ENCODE peak calls at places on chromosomes 16 and 17, in seven cellular contexts. D is uterus, A is HCT116, Z is tibial nerve, T is adrenal gland, F is testis, R is ovary. M is an unnamed sample. For H3K27me3 and H3K4me1, the result is how much of the 10 kb centered on the place peaks cover.

GRCh38 chr16:67407788-67408452 is 8.4 kb downstream of the ZDHHC1 start:
- DNase-seq in D (no peak), A (no peak), Z (no peak), T (no peak), F (no peak), R (no peak), M (no peak)

GRCh38 chr17:7382901-7383300 is 2.0 kb downstream of the TNK1 start:
- DNase-seq in D (no peak), A (no peak), Z (no peak), T (no peak), F (no peak), R (no peak), M (no peak)

GRCh38 chr17:46120078-46120477 is 73.2 kb downstream of the KANSL1 start:
- DNase-seq in D (no peak), A (no peak), Z (no peak), T (no peak), F (no peak), R (no peak), M (no peak)

GRCh38 chr17:33240397-33240796 is 52.7 kb downstream of the ASIC2 start:
- DNase-seq in D (no peak), A (no peak), Z (no peak), T (no peak), F (no peak), R (no peak), M (no peak)

GRCh38 chr17:56786989-56787482 is 46.7 kb downstream of the C17orf67 start:
- DNase-seq in D (peak), A (peak), Z (no peak), T (peak), F (no peak), R (no peak), M (peak)

GRCh38 chr17:40179923-40180659 is 2.8 kb downstream of the RAPGEFL1 start:
- DNase-seq in D (no peak), A (no peak), Z (no peak), T (peak), F (no peak), R (no peak), M (no peak)

GRCh38 chr17:55157165-55157564 is 107.6 kb upstream of the HLF start:
- DNase-seq in D (no peak), A (no peak), Z (no peak), T (peak), F (no peak), R (no peak), M (peak)

GRCh38 chr17:3026856-3027751 is 36.3 kb downstream of the OR1D5 start:
- DNase-seq in D (no peak), A (no peak), Z (no peak), T (no peak), F (no peak), R (no peak), M (no peak)

GRCh38 chr16:8736123-8736680 is 61.2 kb downstream of the TMEM186 start:
- DNase-seq in D (no peak), A (no peak), Z (no peak), T (no peak), F (no peak), R (no peak), M (no peak)

GRCh38 chr17:71846561-71846960 is 274.3 kb upstream of the SOX9 start:
- DNase-seq in D (no peak), A (no peak), Z (no peak), T (no peak), F (no peak), R (no peak), M (no peak)

GRCh38 chr17:78096093-78096492 is 32.5 kb downstream of the TMC6 start:
- DNase-seq in D (no peak), A (no peak), Z (no peak), T (no peak), F (no peak), R (no peak), M (no peak)

GRCh38 chr16:50185005-50185505 is 31.9 kb downstream of the TENT4B start:
- DNase-seq in D (no peak), A (no peak), Z (no peak), T (no peak), F (no peak), R (no peak), M (no peak)

GRCh38 chr16:68370921-68371651 is 60.3 kb downstream of the PRMT7 start:
- DNase-seq in D (no peak), A (no peak), Z (no peak), T (no peak), F (no peak), R (no peak), M (no peak)

GRCh38 chr16:87327798-87328495 is 10.8 kb upstream of the C16orf95 start:
- DNase-seq in D (no peak), A (no peak), Z (no peak), T (no peak), F (no peak), R (no peak), M (no peak)

GRCh38 chr16:7351572-7351971 is 18.9 kb downstream of the RBFOX1 start:
- DNase-seq in D (no peak), A (no peak), Z (no peak), T (no peak), F (no peak), R (no peak), M (no peak)

GRCh38 chr17:2023692-2024571 is 1.2 kb downstream of the RTN4RL1 start:
- DNase-seq in D (peak), A (peak), Z (peak), T (peak), F (peak), R (peak), M (peak)

DNA sequence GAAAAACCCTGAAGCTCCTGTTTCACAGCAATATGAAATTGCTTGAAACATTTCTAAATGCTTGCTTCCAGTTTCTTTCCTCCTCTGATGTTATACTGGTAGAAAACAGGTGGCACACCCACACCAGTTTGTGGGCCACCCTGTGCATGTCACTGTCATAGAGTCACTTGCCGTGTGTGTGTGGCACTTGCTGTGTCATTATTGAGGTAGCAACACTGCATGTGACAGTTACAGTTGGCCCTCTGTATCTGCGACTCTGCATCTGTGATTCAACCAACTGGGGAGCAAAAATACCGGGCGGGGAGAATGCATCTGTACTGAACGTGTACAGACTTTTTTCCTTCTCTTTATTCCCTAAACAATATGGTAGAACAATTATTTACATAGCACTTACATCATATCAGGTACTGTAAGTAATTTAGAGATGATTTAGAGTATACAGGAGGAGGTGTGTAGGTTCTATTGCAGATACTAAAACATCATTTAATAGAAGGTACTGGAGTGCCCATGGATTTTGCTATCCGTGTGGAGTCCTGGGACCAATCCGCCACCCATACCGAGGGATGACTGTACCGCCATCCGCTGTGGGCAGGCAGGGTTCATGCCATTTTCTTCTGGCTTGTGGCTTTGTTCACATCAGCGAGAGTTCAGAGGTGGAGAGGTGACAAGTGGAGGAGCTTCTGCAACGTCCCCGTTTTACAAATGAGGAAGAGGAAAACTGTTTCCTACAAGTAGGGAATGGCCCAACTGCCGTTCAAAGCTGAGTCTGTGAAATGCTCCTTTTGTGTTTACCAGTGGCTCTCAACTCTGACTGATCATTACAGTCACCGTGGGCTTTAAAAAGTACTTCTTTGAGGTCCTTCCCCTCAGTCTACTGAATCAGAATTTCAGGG is 373.7 kb downstream of the SNX29 start:
- DNase-seq in D (no peak), A (no peak), Z (no peak), T (no peak), F (no peak), R (no peak), M (no peak)
- H3K27me3 ChIP-seq in D (under half), A (under half), Z (under half), T (under half), F (under half), R (under half), M (under half)

GRCh38 chr17:42797067-42798007 is 1.2 kb downstream of the COA3 start:
- DNase-seq in D (no peak), A (no peak), Z (no peak), T (no peak), F (no peak), R (no peak), M (no peak)

GRCh38 chr17:42795465-42795864 is 3.0 kb downstream of the COA3 start:
- DNase-seq in D (no peak), A (no peak), Z (no peak), T (no peak), F (no peak), R (no peak), M (no peak)

GRCh38 chr17:42796066-42796758 is 2.3 kb downstream of the COA3 start:
- DNase-seq in D (no peak), A (no peak), Z (no peak), T (no peak), F (no peak), R (no peak), M (no peak)

GRCh38 chr17:42798011-42798382 is 507 bp downstream of the COA3 start:
- DNase-seq in D (no peak), A (no peak), Z (no peak), T (no peak), F (no peak), R (no peak), M (no peak)

GRCh38 chr17:42798383-42799380 is at the start of the genes CNTD1 and COA3:
- DNase-seq in D (peak), A (peak), Z (peak), T (peak), F (peak), R (peak), M (peak)
- TF ChIP-seq POLR2A in D (peak), A (no peak), Z (no peak), T (no peak), F (no peak), R (no peak), M (peak)

GRCh38 chr16:81634380-81635121 is 144.5 kb upstream of the PLCG2 start:
- DNase-seq in D (peak), A (no peak), Z (no peak), T (no peak), F (no peak), R (no peak), M (no peak)

GRCh38 chr16:81633680-81634379 is 145.3 kb upstream of the PLCG2 start:
- DNase-seq in D (no peak), A (no peak), Z (no peak), T (peak), F (no peak), R (no peak), M (no peak)

GRCh38 chr16:81637336-81638235 is 141.5 kb upstream of the PLCG2 start:
- DNase-seq in D (no peak), A (no peak), Z (no peak), T (no peak), F (no peak), R (no peak), M (no peak)

GRCh38 chr16:81636298-81636960 is 142.7 kb upstream of the PLCG2 start:
- DNase-seq in D (no peak), A (no peak), Z (no peak), T (no peak), F (no peak), R (no peak), M (no peak)

GRCh38 chr16:81635336-81635947 is 143.6 kb upstream of the PLCG2 start:
- DNase-seq in D (no peak), A (no peak), Z (no peak), T (no peak), F (no peak), R (no peak), M (no peak)
- H3K4me1 ChIP-seq in D (under half), A (under half), Z (under half), T (under half), F (under half), R (under half), M (under half)

DNA sequence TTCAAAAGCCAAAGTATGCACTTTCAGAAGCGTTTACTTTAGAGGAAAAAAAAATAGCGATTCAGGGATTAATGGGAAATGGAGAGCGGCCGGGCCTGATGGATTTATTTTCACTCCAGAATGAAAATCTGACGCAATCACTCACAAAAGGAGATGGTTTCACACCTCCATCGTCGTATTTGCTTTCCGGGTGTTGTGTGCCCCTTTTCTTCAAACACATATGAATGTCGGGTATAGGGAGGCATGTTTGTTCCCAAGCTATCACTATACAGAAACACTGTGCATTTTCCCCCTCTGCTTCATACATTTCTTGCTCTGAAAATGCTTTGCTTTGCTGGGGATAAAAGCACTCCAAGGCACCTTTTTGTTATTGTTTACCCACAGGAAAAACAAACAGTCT is 562.2 kb upstream of the ZFHX3 start:
- DNase-seq in D (no peak), A (no peak), Z (no peak), T (no peak), F (no peak), R (no peak), M (no peak)
- H3K27me3 ChIP-seq in D (under half), A (half or more), Z (under half), T (under half), F (under half), R (under half), M (under half)

DNA sequence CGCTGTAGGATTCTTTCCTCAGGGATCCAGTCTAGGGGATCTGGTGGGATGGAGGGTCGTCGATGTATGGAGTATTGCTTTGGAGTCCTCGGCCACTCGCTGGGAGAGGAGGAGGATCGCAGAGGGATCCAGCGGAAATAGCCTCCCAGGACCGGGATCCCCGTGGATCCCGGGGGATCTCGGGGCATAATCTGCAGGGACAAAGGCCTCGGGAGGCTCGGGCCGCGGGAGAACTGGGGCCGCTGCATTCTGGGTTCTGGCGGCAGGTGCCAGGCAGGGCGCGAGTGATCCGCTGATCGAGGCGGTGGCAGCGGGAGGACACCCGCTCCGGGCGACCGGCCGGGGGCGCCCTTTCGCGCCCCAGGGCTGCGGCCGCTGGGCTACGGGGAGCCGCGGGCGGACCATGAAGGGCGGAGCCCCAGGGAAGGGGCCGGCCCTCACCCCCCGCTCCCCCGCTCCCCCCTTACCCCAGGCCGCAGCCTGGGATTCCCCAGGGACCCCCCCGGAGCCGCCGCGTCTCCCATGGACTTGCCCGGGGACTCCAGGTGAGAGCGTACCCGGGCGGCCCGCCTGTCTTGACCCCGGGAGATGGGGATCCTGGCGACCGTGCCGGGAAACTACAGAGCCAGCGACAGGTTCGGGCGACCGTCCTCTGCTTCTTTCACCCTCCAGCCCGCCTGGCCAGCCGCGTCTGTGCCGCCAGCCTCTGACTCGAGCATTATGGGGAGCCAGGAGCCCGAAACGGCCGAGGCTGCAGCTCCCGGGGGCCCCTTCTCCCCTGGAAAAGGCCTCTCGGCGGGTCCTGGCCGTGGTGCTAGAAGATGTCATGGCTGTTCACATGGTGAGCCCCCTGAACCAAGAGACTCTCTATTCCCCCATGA is 604 bp downstream of the PRR14 start:
- DNase-seq in D (peak), A (no peak), Z (peak), T (peak), F (peak), R (peak), M (peak)
- TF ChIP-seq POLR2A in D (no peak), A (no peak), Z (no peak), T (peak), F (no peak), R (peak), M (no peak)

DNA sequence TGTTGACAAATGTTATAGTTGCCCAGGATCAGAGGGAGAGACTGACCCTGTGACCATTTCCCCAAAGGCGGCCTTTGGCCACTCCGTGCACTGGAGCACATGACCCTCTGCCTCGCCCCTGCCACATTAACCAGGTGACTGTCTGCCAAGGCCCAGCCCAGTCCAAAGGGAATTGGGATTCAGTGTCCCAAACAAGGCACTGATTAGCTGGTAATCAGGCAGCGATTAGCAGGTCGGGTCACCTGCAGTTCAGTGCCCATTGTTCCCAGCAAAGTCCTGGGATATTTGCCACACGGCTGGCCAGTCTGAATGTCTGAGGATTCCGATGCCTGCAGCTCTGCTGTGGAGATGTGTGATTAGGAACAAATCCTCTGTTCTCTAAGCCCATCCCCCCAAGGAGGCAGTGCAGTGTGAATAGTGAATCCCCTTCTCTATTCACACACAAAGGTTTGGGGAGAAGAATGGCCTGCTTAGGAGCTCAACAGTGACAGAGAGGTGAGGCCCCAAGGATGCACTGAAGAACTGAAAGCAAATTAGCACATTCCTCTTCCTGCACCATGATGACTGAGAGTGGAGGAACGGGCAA is 123.1 kb upstream of the MAF start:
- DNase-seq in D (no peak), A (no peak), Z (no peak), T (no peak), F (no peak), R (no peak), M (no peak)
- H3K4me1 ChIP-seq in D (under half), A (under half), Z (under half), T (under half), F (under half), R (under half), M (under half)

GRCh38 chr17:61599608-61600007 is 8.6 kb upstream of the NACA2 start:
- DNase-seq in D (no peak), A (no peak), Z (no peak), T (no peak), F (no peak), R (no peak), M (no peak)
- H3K27me3 ChIP-seq in D (under half), A (under half), Z (under half), T (under half), F (under half), R (under half), M (under half)

M was measured in thyroid gland.